ENCODE peak calls at places on chromosomes 5 and 9, in four cellular contexts. D, N, M and L are unnamed samples. For H3K9me3, the result is how much of the 10 kb centered on the place peaks cover.

GRCh38 chr5:91378683-91379601 is 4.2 kb downstream of the ARRDC3 start:
- DNase-seq in D (no peak), N (no peak), M (no peak), L (no peak)

GRCh38 chr5:140220032-140220697 is 45.2 kb downstream of the CYSTM1 start:
- DNase-seq in D (no peak), N (peak), M (no peak), L (no peak)

GRCh38 chr5:171242521-171242920 is 66.5 kb upstream of the TLX3 start:
- DNase-seq in D (no peak), N (no peak), M (no peak), L (no peak)

GRCh38 chr5:177025139-177025538 is 2.6 kb downstream of the ZNF346 start:
- DNase-seq in D (no peak), N (no peak), M (no peak), L (no peak)

GRCh38 chr9:72351538-72352453 is 13.2 kb downstream of the ZFAND5 start:
- DNase-seq in D (no peak), N (peak), M (no peak), L (no peak)

GRCh38 chr9:131282688-131283422 is 6.5 kb upstream of the FAM78A start:
- DNase-seq in D (no peak), N (no peak), M (no peak), L (no peak)

GRCh38 chr5:14444161-14444560 is 137.4 kb upstream of the OTULINL start:
- DNase-seq in D (no peak), N (no peak), M (no peak), L (no peak)

GRCh38 chr5:132870801-132871200 is 2.7 kb upstream of the LEAP2 start:
- DNase-seq in D (no peak), N (no peak), M (no peak), L (no peak)

GRCh38 chr9:98254236-98255063 is 999 bp downstream of the TBC1D2 start:
- DNase-seq in D (no peak), N (peak), M (no peak), L (no peak)

GRCh38 chr9:106218427-106218826 is 524.1 kb downstream of the TMEM38B start:
- DNase-seq in D (no peak), N (no peak), M (no peak), L (no peak)

GRCh38 chr5:147327421-147327820 is 92.6 kb downstream of the STK32A start:
- DNase-seq in D (no peak), N (no peak), M (no peak), L (no peak)

GRCh38 chr5:138351517-138351916 is 968 bp upstream of the KDM3B start:
- DNase-seq in D (no peak), N (no peak), M (no peak), L (no peak)

GRCh38 chr9:38119570-38119969 is 50.5 kb upstream of the SHB start:
- DNase-seq in D (no peak), N (no peak), M (no peak), L (no peak)

GRCh38 chr5:34977934-34978616 is 48.7 kb downstream of the DNAJC21 start:
- DNase-seq in D (no peak), N (no peak), M (no peak), L (no peak)

GRCh38 chr9:18253950-18254349 is 220.0 kb upstream of the ADAMTSL1 start:
- DNase-seq in D (no peak), N (no peak), M (no peak), L (no peak)

GRCh38 chr5:101045689-101046088 is 142.6 kb upstream of the ST8SIA4 start:
- DNase-seq in D (no peak), N (no peak), M (no peak), L (no peak)

GRCh38 chr5:172491481-172491880 is 37.2 kb upstream of the SH3PXD2B start:
- DNase-seq in D (no peak), N (no peak), M (no peak), L (no peak)

GRCh38 chr9:137273616-137274320 is 3.8 kb upstream of the TOR4A start:
- DNase-seq in D (no peak), N (peak), M (no peak), L (peak)

GRCh38 chr5:163915481-163915961 is 410.1 kb downstream of the MAT2B start:
- DNase-seq in D (peak), N (no peak), M (no peak), L (peak)

GRCh38 chr5:180235077-180235476 is 26.1 kb upstream of the RASGEF1C start:
- DNase-seq in D (no peak), N (no peak), M (no peak), L (no peak)
- H3K9me3 ChIP-seq in D (under half), N (under half), M (under half), L (under half)

GRCh38 chr9:133656211-133657119 is 20.3 kb downstream of the DBH start:
- DNase-seq in D (no peak), N (peak), M (no peak), L (no peak)
- TF ChIP-seq CTCF in D (no peak), N (no peak), M (no peak), L (no peak)

GRCh38 chr9:94134629-94135028 is 50.4 kb downstream of the PTPDC1 start:
- DNase-seq in D (no peak), N (no peak), M (no peak), L (no peak)
- H3K9me3 ChIP-seq in D (under half), N (under half), M (under half), L (under half)

GRCh38 chr9:107749787-107750444 is 260.3 kb upstream of the KLF4 start:
- DNase-seq in D (peak), N (peak), M (peak), L (peak)

GRCh38 chr9:107742531-107743309 is 253.2 kb upstream of the KLF4 start:
- DNase-seq in D (no peak), N (no peak), M (no peak), L (peak)

GRCh38 chr9:107739601-107740082 is 250.1 kb upstream of the KLF4 start:
- DNase-seq in D (no peak), N (peak), M (peak), L (no peak)

GRCh38 chr9:107740088-107740980 is 250.8 kb upstream of the KLF4 start:
- DNase-seq in D (no peak), N (no peak), M (peak), L (peak)

DNA sequence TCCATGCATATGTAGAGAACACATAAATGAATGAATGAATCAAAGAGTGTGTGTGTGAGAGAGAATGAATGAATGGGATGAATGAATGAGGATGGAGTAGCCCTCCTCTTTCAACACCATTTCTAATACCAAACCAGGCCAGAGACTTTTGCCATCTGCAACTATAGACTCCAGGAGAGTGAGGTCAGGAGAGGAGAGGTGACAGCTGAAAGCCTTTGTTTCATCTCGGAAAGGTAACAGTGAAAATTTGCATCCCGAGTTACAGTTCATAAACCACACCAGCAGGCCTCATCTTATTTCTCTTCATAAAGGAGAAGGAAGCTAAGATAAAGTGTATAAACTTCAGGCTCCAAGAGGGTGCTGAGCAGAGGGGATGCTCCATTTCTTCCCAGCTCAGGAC is 255.3 kb upstream of the KLF4 start:
- DNase-seq in D (no peak), N (no peak), M (no peak), L (no peak)
- TF ChIP-seq CTCF in D (no peak), N (no peak), M (no peak), L (no peak)

DNA sequence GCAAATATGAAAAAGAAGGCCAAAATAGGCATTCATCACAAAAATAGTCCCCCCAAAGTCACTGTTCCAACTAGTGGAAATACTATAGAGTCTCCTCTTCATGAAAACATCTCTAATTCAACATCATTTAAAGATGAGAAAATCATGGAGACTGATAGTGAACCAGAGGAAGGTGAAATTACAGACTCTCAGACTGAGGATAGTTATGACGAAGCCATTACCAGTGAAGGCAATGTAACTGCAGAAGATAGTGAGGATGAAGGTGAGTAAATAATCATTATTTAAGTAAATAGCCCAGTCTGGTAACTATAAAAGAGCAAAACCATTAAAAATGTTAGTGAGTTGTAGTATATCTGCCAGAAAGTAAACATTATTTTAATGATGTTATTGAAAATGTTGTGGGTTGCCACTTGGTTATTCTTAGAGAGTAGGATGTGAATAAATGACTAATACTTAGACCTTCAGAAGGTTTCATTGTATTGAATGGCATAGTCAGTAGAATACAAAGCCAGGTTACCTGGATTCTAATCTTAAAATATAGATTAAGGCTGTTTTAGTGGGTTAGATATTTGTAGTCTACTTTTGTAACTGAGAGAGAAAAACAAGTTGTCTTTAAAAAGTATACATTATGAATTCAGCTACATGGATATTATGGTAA is 16.3 kb downstream of the AGGF1 start:
- DNase-seq in D (no peak), N (no peak), M (no peak), L (no peak)
- H3K9me3 ChIP-seq in D (under half), N (under half), M (under half), L (under half)

GRCh38 chr9:78354980-78355379 is 58.1 kb downstream of the PSAT1 start:
- DNase-seq in D (no peak), N (no peak), M (no peak), L (no peak)

GRCh38 chr9:78354324-78354973 is 57.5 kb downstream of the PSAT1 start:
- DNase-seq in D (no peak), N (no peak), M (no peak), L (no peak)

GRCh38 chr9:78358329-78359051 is 61.6 kb downstream of the PSAT1 start:
- DNase-seq in D (no peak), N (peak), M (no peak), L (no peak)

GRCh38 chr9:78357165-78357873 is 60.4 kb downstream of the PSAT1 start:
- DNase-seq in D (no peak), N (no peak), M (peak), L (no peak)

DNA sequence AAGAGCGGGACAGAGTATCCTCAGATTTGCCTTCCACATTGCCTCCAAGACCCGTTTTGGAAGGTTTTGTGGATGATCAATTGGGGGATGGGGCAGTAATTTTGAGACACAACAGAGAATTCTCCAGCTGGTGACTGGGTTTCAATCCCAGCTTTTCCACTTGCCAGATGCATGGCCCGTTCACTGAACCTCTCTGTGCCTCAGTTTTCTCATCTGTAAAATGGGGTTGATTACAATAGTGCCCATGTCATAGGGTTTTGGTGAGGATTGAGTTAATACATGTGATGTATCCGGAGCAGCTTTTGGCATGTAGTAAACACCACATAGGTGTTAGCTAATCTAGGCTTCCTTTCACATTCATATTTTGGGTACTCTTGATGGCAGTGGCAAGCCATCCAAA is 59.7 kb downstream of the PSAT1 start:
- DNase-seq in D (no peak), N (no peak), M (no peak), L (no peak)
- TF ChIP-seq CTCF in D (no peak), N (no peak), M (no peak), L (no peak)

DNA sequence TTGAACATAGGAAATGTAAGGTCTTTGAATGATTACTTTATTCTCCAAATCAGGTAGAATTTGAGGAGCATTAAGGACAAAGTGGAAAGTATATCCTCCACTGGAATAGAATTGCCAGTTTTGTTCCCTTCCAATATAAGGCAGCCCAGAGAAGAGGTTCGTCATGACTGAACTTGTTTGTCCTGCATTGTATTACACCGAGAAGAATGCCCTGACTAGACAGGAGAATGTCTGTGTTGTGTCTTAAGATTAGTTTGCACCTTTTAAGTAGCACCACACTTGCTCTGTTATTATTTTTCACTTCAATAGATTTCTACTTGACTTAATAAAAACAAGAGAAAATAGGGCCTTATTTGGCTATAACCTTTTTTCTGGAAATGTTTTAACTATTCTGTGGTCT is 586.2 kb upstream of the PTGER4 start:
- DNase-seq in D (no peak), N (peak), M (no peak), L (no peak)
- H3K9me3 ChIP-seq in D (under half), N (under half), M (under half), L (under half)

GRCh38 chr5:149237662-149238061 is 34.0 kb upstream of the AFAP1L1 start:
- DNase-seq in D (no peak), N (no peak), M (no peak), L (no peak)
- TF ChIP-seq CTCF in D (no peak), N (no peak), M (no peak), L (no peak)

DNA sequence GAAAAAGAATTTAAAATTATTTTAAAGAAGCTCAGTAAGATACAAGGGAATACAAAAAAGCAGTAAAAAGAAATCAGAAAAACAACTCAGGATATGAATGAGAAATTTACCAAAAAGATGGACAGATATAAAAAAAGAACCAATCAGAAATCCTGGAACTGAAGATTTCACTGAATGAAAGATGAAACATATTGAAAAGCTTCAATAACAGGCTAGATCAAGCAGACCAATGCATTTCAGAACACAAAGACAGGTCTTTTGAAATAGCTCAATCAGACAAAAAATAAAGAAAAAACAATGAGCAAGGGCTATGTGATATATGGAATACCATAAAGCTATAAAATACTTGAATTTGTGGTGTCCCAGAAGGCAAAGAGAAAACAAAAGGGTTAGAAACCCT is 322.6 kb upstream of the POU5F2 start:
- DNase-seq in D (no peak), N (no peak), M (no peak), L (no peak)
- H3K9me3 ChIP-seq in D (under half), N (under half), M (under half), L (under half)